ENCODE peak calls at places on chromosome 22, in four cellular contexts. O, P, B and N are unnamed samples.

GRCh38 chr22:46777609-46777970 is 15.1 kb downstream of the TBC1D22A start:
- DNase-seq in O (no peak), P (no peak), B (no peak), N (no peak)

GRCh38 chr22:44455151-44455962 is 42.7 kb downstream of the RTL6 start:
- DNase-seq in O (no peak), P (no peak), B (no peak), N (no peak)

GRCh38 chr22:21974058-21974649 is 8.4 kb downstream of the TOP3B start:
- DNase-seq in O (no peak), P (no peak), B (no peak), N (no peak)

GRCh38 chr22:22928666-22929380 is 41.2 kb downstream of the IGLL5 start:
- DNase-seq in O (peak), P (peak), B (no peak), N (no peak)

GRCh38 chr22:37001826-37002225 is 17.4 kb downstream of the TST start:
- DNase-seq in O (no peak), P (no peak), B (no peak), N (no peak)

GRCh38 chr22:38228326-38228872 is 26.6 kb downstream of the MAFF start:
- DNase-seq in O (no peak), P (no peak), B (no peak), N (no peak)

GRCh38 chr22:23831261-23831660 is 7.5 kb downstream of the DERL3 start:
- DNase-seq in O (no peak), P (no peak), B (no peak), N (no peak)

GRCh38 chr22:23499845-23500500 is 80.1 kb downstream of the IGLL1 start:
- DNase-seq in O (no peak), P (no peak), B (no peak), N (no peak)

GRCh38 chr22:46068176-46068907 is 82.0 kb upstream of the PPARA start:
- DNase-seq in O (no peak), P (no peak), B (no peak), N (no peak)

GRCh38 chr22:40951795-40952602 is 821 bp downstream of the RBX1 start:
- DNase-seq in O (no peak), P (peak), B (no peak), N (no peak)

GRCh38 chr22:37907036-37907954 is 1.2 kb downstream of the MICALL1 start:
- DNase-seq in O (no peak), P (no peak), B (no peak), N (no peak)

GRCh38 chr22:50531546-50532352 is 1.9 kb upstream of the TYMP start:
- DNase-seq in O (no peak), P (no peak), B (no peak), N (no peak)

GRCh38 chr22:43198126-43198525 is 11.2 kb upstream of the TTLL12 start:
- DNase-seq in O (no peak), P (no peak), B (no peak), N (no peak)

GRCh38 chr22:28917747-28918543 is 34.6 kb downstream of the ZNRF3 start:
- DNase-seq in O (no peak), P (no peak), B (peak), N (no peak)

GRCh38 chr22:22605074-22605404 is 39.4 kb upstream of the GGTLC2 start:
- DNase-seq in O (no peak), P (no peak), B (no peak), N (no peak)

GRCh38 chr22:21631025-21631424 is 1.2 kb upstream of the YDJC start:
- DNase-seq in O (no peak), P (no peak), B (no peak), N (no peak)

GRCh38 chr22:48104102-48104738 is 1341.8 kb downstream of the TBC1D22A start:
- DNase-seq in O (no peak), P (no peak), B (no peak), N (no peak)

GRCh38 chr22:44363214-44363979 is 50.6 kb upstream of the SHISAL1 start:
- DNase-seq in O (no peak), P (no peak), B (peak), N (no peak)

GRCh38 chr22:43263645-43264514 is 76.9 kb upstream of the TTLL12 start:
- DNase-seq in O (peak), P (peak), B (peak), N (peak)

GRCh38 chr22:38455530-38456271 is 702 bp upstream of the KCNJ4 start:
- DNase-seq in O (peak), P (no peak), B (no peak), N (peak)

GRCh38 chr22:21866821-21867527 is 471 bp downstream of the MAPK1 start:
- DNase-seq in O (peak), P (no peak), B (no peak), N (no peak)

GRCh38 chr22:16824718-16825687 is at the start of gene XKR3:
- DNase-seq in O (no peak), P (peak), B (no peak), N (no peak)

GRCh38 chr22:24076091-24076867 is 65.2 kb downstream of the CABIN1 start:
- DNase-seq in O (no peak), P (no peak), B (no peak), N (no peak)

GRCh38 chr22:29715240-29715639 is 4.6 kb upstream of the CABP7 start:
- DNase-seq in O (no peak), P (no peak), B (no peak), N (no peak)

GRCh38 chr22:50114221-50114981 is 24.6 kb downstream of the MOV10L1 start:
- DNase-seq in O (no peak), P (no peak), B (no peak), N (no peak)

GRCh38 chr22:25100972-25101371 is 98.7 kb upstream of the CRYBB3 start:
- DNase-seq in O (peak), P (no peak), B (no peak), N (no peak)

GRCh38 chr22:43854151-43854785 is 8.0 kb downstream of the SULT4A1 start:
- DNase-seq in O (no peak), P (no peak), B (no peak), N (no peak)

GRCh38 chr22:49294656-49295464 is 532.8 kb downstream of the BRD1 start:
- DNase-seq in O (no peak), P (no peak), B (no peak), N (no peak)

GRCh38 chr22:37777122-37777687 is 30.5 kb upstream of the GCAT start:
- DNase-seq in O (no peak), P (peak), B (peak), N (no peak)

GRCh38 chr22:45319319-45319675 is 9.6 kb downstream of the FAM118A start:
- DNase-seq in O (no peak), P (no peak), B (no peak), N (peak)

GRCh38 chr22:39496131-39496838 is 5.8 kb upstream of the MIEF1 start:
- DNase-seq in O (peak), P (no peak), B (peak), N (peak)

GRCh38 chr22:26487996-26488395 is 4.3 kb downstream of the SRRD start:
- DNase-seq in O (no peak), P (no peak), B (no peak), N (no peak)

GRCh38 chr22:37930270-37930951 is 23.0 kb downstream of the C22orf23 start:
- DNase-seq in O (no peak), P (no peak), B (no peak), N (peak)

GRCh38 chr22:48749555-48750227 is 1078.0 kb downstream of the BRD1 start:
- DNase-seq in O (no peak), P (no peak), B (no peak), N (no peak)

GRCh38 chr22:37195921-37196320 is 7.9 kb upstream of the C1QTNF6 start:
- DNase-seq in O (no peak), P (no peak), B (no peak), N (no peak)

GRCh38 chr22:49918911-49919881 is 762 bp downstream of the CRELD2 start:
- DNase-seq in O (peak), P (no peak), B (no peak), N (no peak)

GRCh38 chr22:44276706-44277403 is 35.9 kb downstream of the SHISAL1 start:
- DNase-seq in O (no peak), P (no peak), B (no peak), N (no peak)

GRCh38 chr22:48490513-48491411 is 1336.9 kb downstream of the BRD1 start:
- DNase-seq in O (no peak), P (no peak), B (no peak), N (no peak)

GRCh38 chr22:40524392-40525249 is 111.9 kb downstream of the MRTFA start:
- DNase-seq in O (peak), P (no peak), B (peak), N (no peak)

GRCh38 chr22:43343262-43343988 is at the start of gene SCUBE1:
- DNase-seq in O (peak), P (no peak), B (no peak), N (peak)

DNA sequence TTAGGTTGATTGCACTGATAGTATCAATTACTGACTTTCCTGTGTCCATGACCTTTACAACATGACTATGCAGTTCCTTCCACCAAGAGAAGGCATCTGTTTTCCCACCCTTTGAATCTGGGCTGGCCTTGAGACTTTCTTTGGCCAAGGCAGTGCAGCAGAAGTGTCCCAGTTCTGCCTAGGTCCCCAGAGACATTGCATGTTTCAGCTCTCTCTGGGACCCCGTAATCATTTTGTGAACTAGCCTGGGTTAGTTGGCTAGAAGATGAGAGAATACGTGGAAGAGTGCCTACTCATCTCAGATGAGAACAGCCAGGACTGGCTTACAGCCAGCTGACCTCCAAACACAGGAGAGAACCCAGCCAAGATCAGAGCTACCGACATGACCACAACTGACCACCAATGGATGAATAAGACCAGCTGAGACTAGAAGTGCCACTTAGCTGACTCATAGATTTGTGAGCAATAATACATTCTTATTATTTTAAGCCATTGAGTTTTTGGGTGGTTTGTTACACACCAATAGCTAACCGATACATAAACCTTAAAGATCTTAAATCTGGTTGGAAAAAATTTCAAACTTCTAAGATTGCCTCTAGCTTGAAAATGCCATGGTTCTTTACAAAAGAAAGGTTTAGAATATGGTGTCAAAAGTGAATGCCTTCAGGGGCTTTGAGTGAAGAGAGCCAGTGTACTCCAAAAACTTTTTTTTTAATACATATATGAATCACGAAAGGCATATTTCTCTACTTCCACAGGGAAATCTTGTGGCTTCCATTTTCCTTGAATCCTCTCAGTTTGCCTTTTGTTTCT is 145.2 kb downstream of the FBXO7 start:
- DNase-seq in O (no peak), P (no peak), B (peak), N (no peak)
- TF ChIP-seq FOXM1 in O (no peak), P (no peak), B (no peak), N (no peak)

DNA sequence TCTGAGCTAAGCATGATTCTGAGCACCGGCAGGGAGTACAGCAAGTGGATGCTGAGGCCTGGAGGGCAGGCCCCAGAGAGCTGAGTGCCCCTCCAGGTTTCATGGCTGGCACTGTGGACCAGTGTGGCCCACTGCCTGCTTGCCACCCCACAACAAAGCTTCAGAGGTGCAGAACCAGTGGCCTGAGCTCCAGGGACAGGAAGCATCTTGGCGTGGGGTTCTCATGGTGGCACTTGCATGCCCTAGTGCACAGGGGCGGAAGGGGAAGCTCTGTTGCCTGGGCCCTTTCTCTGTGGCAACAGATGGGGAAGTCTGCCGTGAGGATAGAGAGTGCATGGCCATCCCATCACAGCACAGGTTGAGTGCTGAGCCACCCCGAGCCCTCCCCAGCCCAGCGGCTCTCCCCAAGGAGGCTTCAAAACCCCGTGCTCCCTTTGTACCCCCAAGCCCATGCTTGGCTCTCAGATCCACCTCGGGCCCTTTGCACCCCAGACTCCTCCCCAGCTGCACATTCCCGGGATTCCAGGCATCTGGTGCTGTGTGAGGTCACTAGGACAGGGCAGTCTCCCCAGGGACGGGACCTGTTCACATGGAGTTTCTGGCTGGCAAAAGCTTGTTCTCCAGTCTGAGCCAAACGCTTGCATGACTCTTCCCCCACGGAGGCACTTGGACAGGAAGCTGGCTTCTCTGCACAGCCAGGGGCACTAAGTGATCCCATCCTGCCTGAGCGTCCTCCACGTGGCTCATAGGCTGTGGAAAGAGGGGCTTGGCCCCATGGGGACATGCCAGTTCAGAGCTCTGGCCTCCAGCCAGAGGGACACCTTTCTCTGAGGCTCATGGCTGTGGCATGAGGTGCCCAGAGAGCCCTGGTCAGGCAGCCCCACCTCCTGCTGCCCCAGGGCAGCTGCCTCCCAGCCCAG is 4.2 kb downstream of the SLC25A1 start:
- DNase-seq in O (no peak), P (peak), B (peak), N (no peak)
- TF ChIP-seq TARDBP in O (no peak), P (no peak), B (no peak), N (no peak)

DNA sequence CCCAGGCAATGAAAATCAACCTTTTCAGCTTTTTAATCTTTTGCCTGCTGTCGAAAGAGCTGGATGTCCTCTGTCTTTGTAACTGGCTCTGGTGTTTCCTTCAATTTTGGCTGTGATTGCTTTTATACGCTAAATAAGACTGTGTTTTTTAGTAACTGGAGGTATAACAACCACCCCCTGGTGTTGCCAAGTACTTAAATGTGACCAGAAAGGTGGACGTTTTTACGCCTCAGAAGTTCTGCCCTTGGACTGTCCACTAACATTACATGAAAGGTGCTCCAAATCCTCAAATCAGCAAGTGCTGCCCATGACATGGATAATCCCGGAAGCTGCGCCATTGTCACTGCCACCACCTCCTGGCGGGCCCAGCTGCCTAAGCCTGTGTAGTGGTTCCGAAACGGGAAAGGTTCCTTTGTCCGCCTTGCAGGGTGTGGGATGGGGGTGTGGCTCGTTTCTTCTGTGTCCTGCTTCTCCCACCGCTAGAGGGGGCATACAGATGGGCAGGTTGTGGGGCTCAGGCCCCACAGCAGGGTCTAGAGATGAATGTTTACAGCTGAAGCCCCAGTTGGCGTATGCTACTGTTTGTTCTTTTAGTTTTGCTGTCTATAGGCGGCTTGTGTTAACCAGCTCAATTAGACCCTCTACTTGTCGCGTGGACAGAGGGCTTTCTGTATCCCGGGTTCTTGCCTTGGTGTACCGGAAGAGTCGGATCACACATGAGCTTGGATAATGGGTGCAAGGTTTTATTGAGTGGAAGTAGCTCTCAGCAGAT is 82.2 kb upstream of the SEPTIN5 start:
- DNase-seq in O (peak), P (no peak), B (peak), N (peak)
- TF ChIP-seq FOXM1 in O (no peak), P (no peak), B (no peak), N (no peak)

GRCh38 chr22:19014886-19015285 is 78.8 kb upstream of the PRODH start:
- DNase-seq in O (peak), P (no peak), B (no peak), N (no peak)

GRCh38 chr22:19018256-19018655 is 82.2 kb upstream of the PRODH start:
- DNase-seq in O (no peak), P (no peak), B (no peak), N (no peak)

GRCh38 chr22:19019679-19020032 is 83.6 kb upstream of the PRODH start:
- DNase-seq in O (peak), P (no peak), B (no peak), N (no peak)

GRCh38 chr22:19019029-19019678 is 83.1 kb upstream of the PRODH start:
- DNase-seq in O (no peak), P (no peak), B (no peak), N (no peak)

DNA sequence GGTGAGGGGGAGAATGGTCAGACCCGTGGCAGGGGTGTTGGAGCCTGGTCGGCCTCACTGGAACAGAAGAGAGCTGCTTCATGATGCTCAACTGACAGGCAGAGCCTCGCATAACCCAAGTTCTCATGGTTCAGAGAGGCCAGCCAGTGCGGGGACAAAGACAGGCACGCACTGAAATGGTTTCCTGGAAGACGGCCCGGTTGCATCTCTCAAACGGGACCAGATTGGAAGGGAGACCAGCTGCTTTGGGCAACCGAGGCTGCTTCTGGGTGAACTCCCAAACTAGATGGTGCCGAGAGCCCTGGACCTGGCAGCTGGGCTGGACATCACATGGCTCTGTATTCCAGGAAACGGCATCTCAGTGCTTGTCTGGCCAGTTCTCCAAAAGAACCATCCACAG is 80.0 kb upstream of the PRODH start:
- DNase-seq in O (peak), P (no peak), B (no peak), N (no peak)
- TF ChIP-seq TARDBP in O (no peak), P (no peak), B (no peak), N (no peak)